ENCODE peak calls at places on chromosomes 7 and 10, in four cellular contexts. One of them, this sample, is unnamed.
A peak's percentile ranks its signal among the peaks of the same experiment; 100 is the strongest.

GRCh38 chr7:99840136-99840869 is 12.5 kb downstream of the CYP3A43 start:
- DNase-seq in GDM1: no peak
- DNase-seq in activated T-helper 2 cell treated with anti-CD3 and anti-CD28 coated beads, Interferon-gamma antibody, Interleukin-2, Interleukin-4, amounts not matched to agents 10 μg/mL and 5 μg/mL and 100 μg/mL, durations not matched to agents 14 hours and 24 hours and 36 hours: no peak
- DNase-seq in activated CD4-positive, CD25-positive, alpha-beta regulatory T cell treated with anti-CD3 and anti-CD28 coated beads, Interleukin-2, amount 50 U/mL, for 72 hours: no peak
- DNase-seq in this sample: no peak

GRCh38 chr10:23338155-23338828 is 6.3 kb downstream of the C10orf67 start:
- DNase-seq in GDM1: no peak
- DNase-seq in activated T-helper 2 cell treated with anti-CD3 and anti-CD28 coated beads, Interferon-gamma antibody, Interleukin-2, Interleukin-4, amounts not matched to agents 10 μg/mL and 5 μg/mL and 100 μg/mL, durations not matched to agents 14 hours and 24 hours and 36 hours: no peak
- DNase-seq in activated CD4-positive, CD25-positive, alpha-beta regulatory T cell treated with anti-CD3 and anti-CD28 coated beads, Interleukin-2, amount 50 U/mL, for 72 hours: no peak
- DNase-seq in this sample: no peak

GRCh38 chr7:42931447-42931833 is 534 bp downstream of the PSMA2 start:
- DNase-seq in activated CD4-positive, CD25-positive, alpha-beta regulatory T cell treated with anti-CD3 and anti-CD28 coated beads, Interleukin-2, amount 50 U/mL, for 72 hours: no peak
- DNase-seq in activated T-helper 2 cell treated with anti-CD3 and anti-CD28 coated beads, Interferon-gamma antibody, Interleukin-2, Interleukin-4, amounts not matched to agents 10 μg/mL and 5 μg/mL and 100 μg/mL, durations not matched to agents 14 hours and 24 hours and 36 hours: no peak
- DNase-seq in GDM1: no peak
- DNase-seq in this sample: no peak

GRCh38 chr7:71303566-71303965 is 171.6 kb downstream of the GALNT17 start:
- DNase-seq in activated CD4-positive, CD25-positive, alpha-beta regulatory T cell treated with anti-CD3 and anti-CD28 coated beads, Interleukin-2, amount 50 U/mL, for 72 hours: no peak
- DNase-seq in activated T-helper 2 cell treated with anti-CD3 and anti-CD28 coated beads, Interferon-gamma antibody, Interleukin-2, Interleukin-4, amounts not matched to agents 10 μg/mL and 5 μg/mL and 100 μg/mL, durations not matched to agents 14 hours and 24 hours and 36 hours: no peak
- DNase-seq in GDM1: no peak
- DNase-seq in this sample: no peak

GRCh38 chr7:47369736-47370135 is 212.2 kb downstream of the TNS3 start:
- DNase-seq in activated CD4-positive, CD25-positive, alpha-beta regulatory T cell treated with anti-CD3 and anti-CD28 coated beads, Interleukin-2, amount 50 U/mL, for 72 hours: no peak
- DNase-seq in activated T-helper 2 cell treated with anti-CD3 and anti-CD28 coated beads, Interferon-gamma antibody, Interleukin-2, Interleukin-4, amounts not matched to agents 10 μg/mL and 5 μg/mL and 100 μg/mL, durations not matched to agents 14 hours and 24 hours and 36 hours: no peak
- DNase-seq in GDM1: no peak
- DNase-seq in this sample: no peak

GRCh38 chr10:19638173-19638872 is 177.9 kb upstream of the PLXDC2 start:
- DNase-seq in activated T-helper 2 cell treated with anti-CD3 and anti-CD28 coated beads, Interferon-gamma antibody, Interleukin-2, Interleukin-4, amounts not matched to agents 10 μg/mL and 5 μg/mL and 100 μg/mL, durations not matched to agents 14 hours and 24 hours and 36 hours: no peak
- DNase-seq in activated CD4-positive, CD25-positive, alpha-beta regulatory T cell treated with anti-CD3 and anti-CD28 coated beads, Interleukin-2, amount 50 U/mL, for 72 hours: no peak
- DNase-seq in GDM1: peak; percentile 2
- DNase-seq in this sample: no peak

GRCh38 chr7:85682819-85683218 is 496.0 kb upstream of the SEMA3D start:
- DNase-seq in activated CD4-positive, CD25-positive, alpha-beta regulatory T cell treated with anti-CD3 and anti-CD28 coated beads, Interleukin-2, amount 50 U/mL, for 72 hours: no peak
- DNase-seq in GDM1: no peak
- DNase-seq in activated T-helper 2 cell treated with anti-CD3 and anti-CD28 coated beads, Interferon-gamma antibody, Interleukin-2, Interleukin-4, amounts not matched to agents 10 μg/mL and 5 μg/mL and 100 μg/mL, durations not matched to agents 14 hours and 24 hours and 36 hours: no peak
- DNase-seq in this sample: no peak

GRCh38 chr7:1990001-1990670 is 242.6 kb downstream of the MAD1L1 start:
- DNase-seq in GDM1: no peak
- DNase-seq in activated T-helper 2 cell treated with anti-CD3 and anti-CD28 coated beads, Interferon-gamma antibody, Interleukin-2, Interleukin-4, amounts not matched to agents 10 μg/mL and 5 μg/mL and 100 μg/mL, durations not matched to agents 14 hours and 24 hours and 36 hours: no peak
- DNase-seq in activated CD4-positive, CD25-positive, alpha-beta regulatory T cell treated with anti-CD3 and anti-CD28 coated beads, Interleukin-2, amount 50 U/mL, for 72 hours: no peak
- DNase-seq in this sample: peak; percentile 41

GRCh38 chr7:152594801-152595200 is 81.1 kb downstream of the XRCC2 start:
- DNase-seq in activated T-helper 2 cell treated with anti-CD3 and anti-CD28 coated beads, Interferon-gamma antibody, Interleukin-2, Interleukin-4, amounts not matched to agents 10 μg/mL and 5 μg/mL and 100 μg/mL, durations not matched to agents 14 hours and 24 hours and 36 hours: no peak
- DNase-seq in activated CD4-positive, CD25-positive, alpha-beta regulatory T cell treated with anti-CD3 and anti-CD28 coated beads, Interleukin-2, amount 50 U/mL, for 72 hours: no peak
- DNase-seq in GDM1: no peak
- DNase-seq in this sample: no peak

GRCh38 chr10:124211921-124212320 is 118.5 kb upstream of the CHST15 start:
- DNase-seq in activated T-helper 2 cell treated with anti-CD3 and anti-CD28 coated beads, Interferon-gamma antibody, Interleukin-2, Interleukin-4, amounts not matched to agents 10 μg/mL and 5 μg/mL and 100 μg/mL, durations not matched to agents 14 hours and 24 hours and 36 hours: no peak
- DNase-seq in GDM1: no peak
- DNase-seq in activated CD4-positive, CD25-positive, alpha-beta regulatory T cell treated with anti-CD3 and anti-CD28 coated beads, Interleukin-2, amount 50 U/mL, for 72 hours: no peak
- DNase-seq in this sample: no peak

GRCh38 chr7:51210766-51211165 is 105.8 kb downstream of the COBL start:
- DNase-seq in activated CD4-positive, CD25-positive, alpha-beta regulatory T cell treated with anti-CD3 and anti-CD28 coated beads, Interleukin-2, amount 50 U/mL, for 72 hours: no peak
- DNase-seq in activated T-helper 2 cell treated with anti-CD3 and anti-CD28 coated beads, Interferon-gamma antibody, Interleukin-2, Interleukin-4, amounts not matched to agents 10 μg/mL and 5 μg/mL and 100 μg/mL, durations not matched to agents 14 hours and 24 hours and 36 hours: no peak
- DNase-seq in GDM1: no peak
- DNase-seq in this sample: no peak

GRCh38 chr10:69716711-69717560 is 84.8 kb upstream of the COL13A1 start:
- DNase-seq in activated T-helper 2 cell treated with anti-CD3 and anti-CD28 coated beads, Interferon-gamma antibody, Interleukin-2, Interleukin-4, amounts not matched to agents 10 μg/mL and 5 μg/mL and 100 μg/mL, durations not matched to agents 14 hours and 24 hours and 36 hours: peak; percentile 31
- DNase-seq in activated CD4-positive, CD25-positive, alpha-beta regulatory T cell treated with anti-CD3 and anti-CD28 coated beads, Interleukin-2, amount 50 U/mL, for 72 hours: peak; percentile 70
- DNase-seq in GDM1: no peak
- DNase-seq in this sample: no peak

GRCh38 chr7:99108615-99109014 is 35.3 kb downstream of the SMURF1 start:
- DNase-seq in activated T-helper 2 cell treated with anti-CD3 and anti-CD28 coated beads, Interferon-gamma antibody, Interleukin-2, Interleukin-4, amounts not matched to agents 10 μg/mL and 5 μg/mL and 100 μg/mL, durations not matched to agents 14 hours and 24 hours and 36 hours: no peak
- DNase-seq in GDM1: no peak
- DNase-seq in activated CD4-positive, CD25-positive, alpha-beta regulatory T cell treated with anti-CD3 and anti-CD28 coated beads, Interleukin-2, amount 50 U/mL, for 72 hours: no peak
- DNase-seq in this sample: no peak

GRCh38 chr7:1188720-1189294 is 28.8 kb upstream of the ZFAND2A start:
- DNase-seq in activated T-helper 2 cell treated with anti-CD3 and anti-CD28 coated beads, Interferon-gamma antibody, Interleukin-2, Interleukin-4, amounts not matched to agents 10 μg/mL and 5 μg/mL and 100 μg/mL, durations not matched to agents 14 hours and 24 hours and 36 hours: no peak
- DNase-seq in activated CD4-positive, CD25-positive, alpha-beta regulatory T cell treated with anti-CD3 and anti-CD28 coated beads, Interleukin-2, amount 50 U/mL, for 72 hours: no peak
- DNase-seq in GDM1: no peak
- DNase-seq in this sample: no peak

GRCh38 chr7:109479388-109479787 is 909.7 kb downstream of the DNAJB9 start:
- DNase-seq in activated CD4-positive, CD25-positive, alpha-beta regulatory T cell treated with anti-CD3 and anti-CD28 coated beads, Interleukin-2, amount 50 U/mL, for 72 hours: no peak
- DNase-seq in GDM1: no peak
- DNase-seq in activated T-helper 2 cell treated with anti-CD3 and anti-CD28 coated beads, Interferon-gamma antibody, Interleukin-2, Interleukin-4, amounts not matched to agents 10 μg/mL and 5 μg/mL and 100 μg/mL, durations not matched to agents 14 hours and 24 hours and 36 hours: no peak
- DNase-seq in this sample: no peak

GRCh38 chr7:150367187-150367510 is 1.5 kb upstream of the REPIN1 start:
- DNase-seq in activated CD4-positive, CD25-positive, alpha-beta regulatory T cell treated with anti-CD3 and anti-CD28 coated beads, Interleukin-2, amount 50 U/mL, for 72 hours: no peak
- DNase-seq in GDM1: no peak
- DNase-seq in activated T-helper 2 cell treated with anti-CD3 and anti-CD28 coated beads, Interferon-gamma antibody, Interleukin-2, Interleukin-4, amounts not matched to agents 10 μg/mL and 5 μg/mL and 100 μg/mL, durations not matched to agents 14 hours and 24 hours and 36 hours: no peak
- DNase-seq in this sample: no peak

GRCh38 chr7:30933124-30933893 is 21.7 kb downstream of the AQP1 start:
- DNase-seq in activated T-helper 2 cell treated with anti-CD3 and anti-CD28 coated beads, Interferon-gamma antibody, Interleukin-2, Interleukin-4, amounts not matched to agents 10 μg/mL and 5 μg/mL and 100 μg/mL, durations not matched to agents 14 hours and 24 hours and 36 hours: no peak
- DNase-seq in GDM1: no peak
- DNase-seq in activated CD4-positive, CD25-positive, alpha-beta regulatory T cell treated with anti-CD3 and anti-CD28 coated beads, Interleukin-2, amount 50 U/mL, for 72 hours: peak; percentile 25
- DNase-seq in this sample: peak; percentile 39

GRCh38 chr10:6142644-6143043 is 53.8 kb downstream of the RBM17 start:
- DNase-seq in GDM1: no peak
- DNase-seq in activated CD4-positive, CD25-positive, alpha-beta regulatory T cell treated with anti-CD3 and anti-CD28 coated beads, Interleukin-2, amount 50 U/mL, for 72 hours: no peak
- DNase-seq in activated T-helper 2 cell treated with anti-CD3 and anti-CD28 coated beads, Interferon-gamma antibody, Interleukin-2, Interleukin-4, amounts not matched to agents 10 μg/mL and 5 μg/mL and 100 μg/mL, durations not matched to agents 14 hours and 24 hours and 36 hours: no peak
- DNase-seq in this sample: no peak

GRCh38 chr7:115357213-115357999 is 435.5 kb downstream of the MDFIC start:
- DNase-seq in GDM1: no peak
- DNase-seq in activated T-helper 2 cell treated with anti-CD3 and anti-CD28 coated beads, Interferon-gamma antibody, Interleukin-2, Interleukin-4, amounts not matched to agents 10 μg/mL and 5 μg/mL and 100 μg/mL, durations not matched to agents 14 hours and 24 hours and 36 hours: no peak
- DNase-seq in activated CD4-positive, CD25-positive, alpha-beta regulatory T cell treated with anti-CD3 and anti-CD28 coated beads, Interleukin-2, amount 50 U/mL, for 72 hours: no peak
- DNase-seq in this sample: no peak

GRCh38 chr10:132397036-132397541 is at the start of gene PWWP2B:
- DNase-seq in GDM1: no peak
- DNase-seq in activated T-helper 2 cell treated with anti-CD3 and anti-CD28 coated beads, Interferon-gamma antibody, Interleukin-2, Interleukin-4, amounts not matched to agents 10 μg/mL and 5 μg/mL and 100 μg/mL, durations not matched to agents 14 hours and 24 hours and 36 hours: peak; percentile 57
- DNase-seq in activated CD4-positive, CD25-positive, alpha-beta regulatory T cell treated with anti-CD3 and anti-CD28 coated beads, Interleukin-2, amount 50 U/mL, for 72 hours: peak; percentile 55
- DNase-seq in this sample: no peak

GRCh38 chr7:34039033-34039432 is 133.7 kb downstream of the BMPER start:
- DNase-seq in activated CD4-positive, CD25-positive, alpha-beta regulatory T cell treated with anti-CD3 and anti-CD28 coated beads, Interleukin-2, amount 50 U/mL, for 72 hours: no peak
- DNase-seq in activated T-helper 2 cell treated with anti-CD3 and anti-CD28 coated beads, Interferon-gamma antibody, Interleukin-2, Interleukin-4, amounts not matched to agents 10 μg/mL and 5 μg/mL and 100 μg/mL, durations not matched to agents 14 hours and 24 hours and 36 hours: no peak
- DNase-seq in GDM1: no peak
- DNase-seq in this sample: no peak

GRCh38 chr7:158586499-158587191 is 978 bp downstream of the PTPRN2 start:
- DNase-seq in activated T-helper 2 cell treated with anti-CD3 and anti-CD28 coated beads, Interferon-gamma antibody, Interleukin-2, Interleukin-4, amounts not matched to agents 10 μg/mL and 5 μg/mL and 100 μg/mL, durations not matched to agents 14 hours and 24 hours and 36 hours: no peak
- DNase-seq in activated CD4-positive, CD25-positive, alpha-beta regulatory T cell treated with anti-CD3 and anti-CD28 coated beads, Interleukin-2, amount 50 U/mL, for 72 hours: no peak
- DNase-seq in GDM1: no peak
- DNase-seq in this sample: no peak

GRCh38 chr7:25994433-25994988 is 157.5 kb upstream of the NFE2L3 start:
- DNase-seq in activated CD4-positive, CD25-positive, alpha-beta regulatory T cell treated with anti-CD3 and anti-CD28 coated beads, Interleukin-2, amount 50 U/mL, for 72 hours: no peak
- DNase-seq in activated T-helper 2 cell treated with anti-CD3 and anti-CD28 coated beads, Interferon-gamma antibody, Interleukin-2, Interleukin-4, amounts not matched to agents 10 μg/mL and 5 μg/mL and 100 μg/mL, durations not matched to agents 14 hours and 24 hours and 36 hours: no peak
- DNase-seq in GDM1: no peak
- DNase-seq in this sample: no peak

GRCh38 chr10:53770903-53771302 is 998.3 kb upstream of the MBL2 start:
- DNase-seq in activated CD4-positive, CD25-positive, alpha-beta regulatory T cell treated with anti-CD3 and anti-CD28 coated beads, Interleukin-2, amount 50 U/mL, for 72 hours: no peak
- DNase-seq in GDM1: no peak
- DNase-seq in activated T-helper 2 cell treated with anti-CD3 and anti-CD28 coated beads, Interferon-gamma antibody, Interleukin-2, Interleukin-4, amounts not matched to agents 10 μg/mL and 5 μg/mL and 100 μg/mL, durations not matched to agents 14 hours and 24 hours and 36 hours: no peak
- DNase-seq in this sample: no peak

GRCh38 chr10:88063861-88064521 is 200.6 kb downstream of the PTEN start:
- DNase-seq in GDM1: no peak
- DNase-seq in activated CD4-positive, CD25-positive, alpha-beta regulatory T cell treated with anti-CD3 and anti-CD28 coated beads, Interleukin-2, amount 50 U/mL, for 72 hours: no peak
- DNase-seq in activated T-helper 2 cell treated with anti-CD3 and anti-CD28 coated beads, Interferon-gamma antibody, Interleukin-2, Interleukin-4, amounts not matched to agents 10 μg/mL and 5 μg/mL and 100 μg/mL, durations not matched to agents 14 hours and 24 hours and 36 hours: no peak
- DNase-seq in this sample: no peak

GRCh38 chr7:52355059-52355458 is 680.4 kb upstream of the POM121L12 start:
- DNase-seq in activated CD4-positive, CD25-positive, alpha-beta regulatory T cell treated with anti-CD3 and anti-CD28 coated beads, Interleukin-2, amount 50 U/mL, for 72 hours: no peak
- DNase-seq in GDM1: no peak
- DNase-seq in activated T-helper 2 cell treated with anti-CD3 and anti-CD28 coated beads, Interferon-gamma antibody, Interleukin-2, Interleukin-4, amounts not matched to agents 10 μg/mL and 5 μg/mL and 100 μg/mL, durations not matched to agents 14 hours and 24 hours and 36 hours: no peak
- DNase-seq in this sample: no peak

GRCh38 chr7:83162402-83163256 is at the start of gene PCLO:
- DNase-seq in activated CD4-positive, CD25-positive, alpha-beta regulatory T cell treated with anti-CD3 and anti-CD28 coated beads, Interleukin-2, amount 50 U/mL, for 72 hours: peak; percentile 38
- DNase-seq in GDM1: no peak
- DNase-seq in activated T-helper 2 cell treated with anti-CD3 and anti-CD28 coated beads, Interferon-gamma antibody, Interleukin-2, Interleukin-4, amounts not matched to agents 10 μg/mL and 5 μg/mL and 100 μg/mL, durations not matched to agents 14 hours and 24 hours and 36 hours: peak; percentile 64
- DNase-seq in this sample: no peak

GRCh38 chr7:109335951-109336350 is 766.3 kb downstream of the DNAJB9 start:
- DNase-seq in activated T-helper 2 cell treated with anti-CD3 and anti-CD28 coated beads, Interferon-gamma antibody, Interleukin-2, Interleukin-4, amounts not matched to agents 10 μg/mL and 5 μg/mL and 100 μg/mL, durations not matched to agents 14 hours and 24 hours and 36 hours: no peak
- DNase-seq in activated CD4-positive, CD25-positive, alpha-beta regulatory T cell treated with anti-CD3 and anti-CD28 coated beads, Interleukin-2, amount 50 U/mL, for 72 hours: no peak
- DNase-seq in GDM1: no peak
- DNase-seq in this sample: no peak

GRCh38 chr10:113073549-113074189 is 123.6 kb downstream of the TCF7L2 start:
- DNase-seq in activated T-helper 2 cell treated with anti-CD3 and anti-CD28 coated beads, Interferon-gamma antibody, Interleukin-2, Interleukin-4, amounts not matched to agents 10 μg/mL and 5 μg/mL and 100 μg/mL, durations not matched to agents 14 hours and 24 hours and 36 hours: no peak
- DNase-seq in GDM1: no peak
- DNase-seq in activated CD4-positive, CD25-positive, alpha-beta regulatory T cell treated with anti-CD3 and anti-CD28 coated beads, Interleukin-2, amount 50 U/mL, for 72 hours: no peak
- DNase-seq in this sample: no peak

GRCh38 chr7:24659505-24659904 is 86.3 kb downstream of the PALS2 start:
- DNase-seq in activated CD4-positive, CD25-positive, alpha-beta regulatory T cell treated with anti-CD3 and anti-CD28 coated beads, Interleukin-2, amount 50 U/mL, for 72 hours: no peak
- DNase-seq in activated T-helper 2 cell treated with anti-CD3 and anti-CD28 coated beads, Interferon-gamma antibody, Interleukin-2, Interleukin-4, amounts not matched to agents 10 μg/mL and 5 μg/mL and 100 μg/mL, durations not matched to agents 14 hours and 24 hours and 36 hours: no peak
- DNase-seq in GDM1: no peak
- DNase-seq in this sample: no peak

GRCh38 chr10:102645388-102645740 is 1.1 kb downstream of the TRIM8 start:
- DNase-seq in GDM1: no peak
- DNase-seq in activated T-helper 2 cell treated with anti-CD3 and anti-CD28 coated beads, Interferon-gamma antibody, Interleukin-2, Interleukin-4, amounts not matched to agents 10 μg/mL and 5 μg/mL and 100 μg/mL, durations not matched to agents 14 hours and 24 hours and 36 hours: peak; percentile 31
- DNase-seq in activated CD4-positive, CD25-positive, alpha-beta regulatory T cell treated with anti-CD3 and anti-CD28 coated beads, Interleukin-2, amount 50 U/mL, for 72 hours: peak; percentile 53
- DNase-seq in this sample: no peak